ENCODE peak calls at places on chromosome 7, in four cellular contexts. W is astrocyte, H is heart right ventricle, X is neural progenitor cell. V is an unnamed sample.

GRCh38 chr7:6443372-6443941 is 4.3 kb downstream of the DAGLB start:
- DNase-seq in W (peak; percentile 94), H (no peak), X (no peak), V (no peak)

GRCh38 chr7:158825628-158826289 is 3.5 kb downstream of the ESYT2 start:
- DNase-seq in W (no peak), H (no peak), X (no peak), V (no peak)

GRCh38 chr7:156458011-156458410 is 182.6 kb upstream of the RNF32 start:
- DNase-seq in W (no peak), H (no peak), X (no peak), V (no peak)

GRCh38 chr7:106448992-106449859 is 164.4 kb upstream of the NAMPT start:
- DNase-seq in W (no peak), H (no peak), X (no peak), V (no peak)

GRCh38 chr7:22344655-22345054 is 12.3 kb downstream of the RAPGEF5 start:
- DNase-seq in W (no peak), H (no peak), X (no peak), V (no peak)

GRCh38 chr7:103766630-103767029 is 222.8 kb downstream of the RELN start:
- DNase-seq in W (no peak), H (no peak), X (no peak), V (no peak)

GRCh38 chr7:139661043-139661440 is 116.8 kb downstream of the HIPK2 start:
- DNase-seq in W (no peak), H (no peak), X (no peak), V (no peak)

GRCh38 chr7:124162667-124163066 is 129.8 kb upstream of the TMEM229A start:
- DNase-seq in W (peak; percentile 4), H (no peak), X (no peak), V (no peak)

GRCh38 chr7:15916666-15917388 is 230.3 kb upstream of the MEOX2 start:
- DNase-seq in W (peak; percentile 32), H (no peak), X (no peak), V (no peak)

GRCh38 chr7:131105294-131105802 is 222.3 kb upstream of the MKLN1 start:
- DNase-seq in W (no peak), H (no peak), X (no peak), V (no peak)

GRCh38 chr7:37212051-37212450 is 236.6 kb downstream of the ELMO1 start:
- DNase-seq in W (no peak), H (no peak), X (no peak), V (no peak)
- H3K27ac ChIP-seq in W (no peak overlapping the region), H (no peak overlapping the region), X (no peak overlapping the region), V (peak overlapping the region; percentile 10)

DNA sequence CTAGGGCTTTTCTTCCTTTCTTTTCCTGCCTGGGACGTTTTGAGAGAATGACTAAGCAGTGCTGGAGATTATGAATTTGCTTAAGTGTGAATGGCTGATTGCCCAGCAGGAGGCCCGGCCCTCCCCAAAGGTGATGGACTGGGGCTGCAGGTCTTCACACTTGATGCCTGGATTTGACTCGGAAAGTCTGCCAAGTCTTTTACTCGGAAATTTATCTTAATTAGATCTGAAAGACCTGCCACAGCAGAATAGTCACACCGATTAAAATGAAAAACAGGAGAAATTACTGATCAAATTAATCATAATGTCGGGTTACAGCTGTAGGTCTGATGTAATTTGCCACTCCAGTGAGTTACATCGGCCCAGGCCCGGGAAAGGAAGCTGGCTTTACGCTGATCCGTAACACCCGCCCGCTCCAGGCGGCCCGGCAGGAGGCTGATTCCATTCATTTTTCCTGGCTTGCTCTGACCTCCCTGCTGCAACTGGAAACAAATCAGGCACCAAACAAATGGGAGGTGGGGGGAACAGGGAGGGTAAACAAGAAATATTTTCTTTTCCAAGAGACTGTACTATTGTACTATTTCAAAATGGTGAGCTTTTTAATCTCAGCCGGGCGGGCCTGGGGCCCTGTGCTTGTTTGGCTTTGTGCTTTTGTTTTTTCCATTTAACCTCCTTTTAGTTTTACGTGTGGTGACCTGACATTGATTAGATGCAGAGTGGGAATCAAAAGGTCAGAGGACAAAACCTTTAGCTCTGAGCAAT is 212.4 kb upstream of the YAE1 start:
- DNase-seq in W (peak; percentile 84), H (peak; percentile 19), X (peak; percentile 81), V (no peak)
- H3K27ac ChIP-seq in W (peak overlapping the region; percentile 44), H (no peak overlapping the region), X (peak overlapping the region; percentile 68), V (no peak overlapping the region)

GRCh38 chr7:129017264-129017663 is 37.6 kb downstream of the TNPO3 start:
- DNase-seq in W (no peak), H (no peak), X (no peak), V (no peak)

GRCh38 chr7:129014501-129015101 is 40.3 kb downstream of the TNPO3 start:
- DNase-seq in W (no peak), H (no peak), X (no peak), V (no peak)

GRCh38 chr7:129013048-129013721 is 41.7 kb downstream of the TNPO3 start:
- DNase-seq in W (no peak), H (no peak), X (no peak), V (no peak)

GRCh38 chr7:129021656-129022055 is 33.3 kb downstream of the TNPO3 start:
- DNase-seq in W (no peak), H (no peak), X (no peak), V (no peak)

GRCh38 chr7:129017933-129018538 is 36.9 kb downstream of the TNPO3 start:
- DNase-seq in W (no peak), H (no peak), X (no peak), V (no peak)
- H3K27ac ChIP-seq in W (no peak overlapping the region), H (no peak overlapping the region), X (no peak overlapping the region), V (no peak overlapping the region)

DNA sequence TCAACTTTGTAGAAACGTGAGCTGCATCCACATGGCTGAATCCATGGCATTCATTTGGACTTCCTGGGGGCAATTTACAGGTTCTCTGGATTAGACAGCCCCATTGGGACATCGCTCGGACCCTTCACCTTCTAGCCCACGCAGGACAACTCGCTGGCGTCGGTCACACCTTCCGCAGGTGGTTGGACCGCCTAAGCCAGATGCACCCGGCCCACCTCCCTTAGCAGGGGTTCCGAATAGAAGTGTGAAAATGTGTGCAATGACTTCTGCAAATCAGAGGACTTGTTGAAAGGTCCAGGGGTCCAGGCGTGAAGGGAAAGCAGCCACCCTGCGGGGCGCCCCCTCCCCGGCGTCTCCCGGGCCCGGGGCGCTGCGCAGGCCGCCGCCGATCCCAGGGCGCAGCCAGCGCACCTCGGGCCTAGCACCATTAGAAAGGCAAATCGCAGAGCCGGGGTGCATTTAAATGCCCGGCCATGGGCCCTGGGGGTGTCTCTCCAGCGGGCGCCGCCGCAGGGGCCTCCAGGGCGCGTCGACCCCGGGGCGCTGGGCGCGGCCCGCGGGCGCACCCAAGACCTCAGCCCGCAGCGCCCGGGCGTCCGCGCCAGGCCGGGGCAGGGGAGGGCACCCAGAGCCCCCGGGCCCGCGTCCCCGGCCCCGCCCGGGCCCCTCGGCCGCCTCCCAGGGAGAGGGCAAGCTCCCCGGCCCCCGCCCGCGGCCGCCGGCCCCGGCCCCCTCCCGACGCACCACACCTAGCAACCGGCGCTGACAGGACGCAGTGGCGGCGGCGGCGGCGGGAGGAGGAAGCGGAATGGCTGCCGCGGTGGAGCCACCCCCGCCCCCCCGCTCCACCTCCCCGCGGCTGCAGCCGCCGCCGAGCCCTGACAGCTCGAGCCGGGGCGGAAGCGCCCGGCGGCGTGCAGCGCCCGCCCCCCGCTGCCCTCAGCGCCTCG is 1.2 kb downstream of the JAZF1 start:
- DNase-seq in W (no peak), H (peak; percentile 83), X (peak; percentile 83), V (peak; percentile 74)
- H3K27ac ChIP-seq in W (peak overlapping the region; percentile 48), H (peak overlapping the region; percentile 85), X (no peak overlapping the region), V (peak overlapping the region; percentile 97)

GRCh38 chr7:134694767-134695166 is 48.1 kb downstream of the BPGM start:
- DNase-seq in W (no peak), H (no peak), X (no peak), V (no peak)

GRCh38 chr7:134694299-134694698 is 47.6 kb downstream of the BPGM start:
- DNase-seq in W (no peak), H (no peak), X (peak; percentile 73), V (no peak)

GRCh38 chr7:134696261-134696660 is 49.6 kb downstream of the BPGM start:
- DNase-seq in W (no peak), H (no peak), X (no peak), V (no peak)

GRCh38 chr7:134697487-134697886 is 50.8 kb downstream of the BPGM start:
- DNase-seq in W (no peak), H (no peak), X (no peak), V (no peak)

DNA sequence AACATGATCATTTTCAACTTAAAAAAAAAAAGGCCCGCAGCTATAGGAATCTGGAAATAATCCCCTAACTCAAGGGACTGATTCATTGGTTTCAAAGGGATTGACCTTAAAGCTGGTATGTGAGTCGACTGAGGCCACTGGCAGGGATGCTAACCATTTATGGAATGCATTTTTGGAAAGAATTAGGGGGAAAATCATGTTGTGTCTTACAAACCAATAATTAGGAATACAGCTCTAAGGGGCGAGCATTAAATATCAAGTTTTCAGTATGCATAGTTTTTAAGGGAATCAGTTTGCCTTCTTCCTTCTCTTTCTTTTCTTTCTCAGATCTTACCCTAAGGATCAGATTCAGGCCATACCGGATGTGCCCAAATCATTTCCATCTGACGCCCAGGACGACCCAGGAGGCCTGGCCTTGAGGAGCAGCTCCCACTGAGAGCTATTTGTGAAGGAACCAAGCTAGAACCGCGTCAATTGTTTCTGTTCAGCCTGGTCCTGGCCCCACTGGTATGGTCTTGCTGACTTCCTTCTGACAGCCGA is 48.7 kb downstream of the BPGM start:
- DNase-seq in W (peak; percentile 52), H (no peak), X (no peak), V (no peak)
- H3K27ac ChIP-seq in W (peak overlapping the region; percentile 47), H (no peak overlapping the region), X (no peak overlapping the region), V (peak overlapping the region; percentile 87)

DNA sequence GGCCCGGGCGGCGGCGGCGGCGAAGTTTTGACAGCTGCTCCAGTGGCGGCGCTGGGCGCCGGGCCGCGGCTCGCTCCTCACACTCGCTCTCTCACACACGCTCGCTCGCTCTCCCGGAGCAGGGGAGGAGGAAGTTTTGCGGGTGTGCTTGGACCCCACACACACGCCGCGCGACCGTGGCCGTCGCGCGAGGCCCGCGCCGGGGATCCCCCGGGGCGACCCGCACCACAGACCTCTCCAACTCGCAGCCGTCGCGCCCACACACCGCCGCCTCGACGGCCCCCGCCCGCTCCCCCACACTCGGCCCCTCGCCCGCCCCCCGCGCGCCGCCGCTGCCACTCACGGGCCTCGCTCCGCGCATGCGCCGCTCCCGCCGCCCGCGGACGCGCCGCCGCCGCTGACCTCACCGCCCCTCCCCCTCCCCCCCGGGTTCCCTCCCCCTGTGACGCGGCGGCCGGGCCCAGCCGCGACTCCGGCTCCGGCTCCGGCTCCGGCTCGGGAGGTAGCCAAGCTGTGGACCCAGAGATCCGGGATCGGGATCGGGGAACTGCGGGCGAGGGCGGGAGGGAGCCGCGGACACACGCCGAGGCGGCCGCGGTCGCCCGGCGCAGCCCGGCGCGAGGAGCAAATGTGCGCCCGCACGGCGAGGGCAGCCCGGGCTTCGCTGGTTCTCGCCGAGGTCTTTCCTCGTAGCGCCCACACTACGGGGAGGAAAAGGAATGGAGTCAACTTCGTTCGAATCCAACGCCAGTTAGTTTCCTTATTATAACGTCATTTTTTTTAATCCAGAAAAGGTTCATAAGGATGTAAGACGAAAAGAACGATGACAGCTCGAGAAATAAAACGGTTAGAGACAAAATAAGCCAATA is 710 bp upstream of the KMT2C start:
- DNase-seq in W (peak; percentile 82), H (peak; percentile 94), X (peak; percentile 97), V (peak; percentile 91)
- H3K27ac ChIP-seq in W (peak overlapping the region; percentile 82), H (peak overlapping the region; percentile 94), X (peak overlapping the region; percentile 86), V (peak overlapping the region; percentile 97)

DNA sequence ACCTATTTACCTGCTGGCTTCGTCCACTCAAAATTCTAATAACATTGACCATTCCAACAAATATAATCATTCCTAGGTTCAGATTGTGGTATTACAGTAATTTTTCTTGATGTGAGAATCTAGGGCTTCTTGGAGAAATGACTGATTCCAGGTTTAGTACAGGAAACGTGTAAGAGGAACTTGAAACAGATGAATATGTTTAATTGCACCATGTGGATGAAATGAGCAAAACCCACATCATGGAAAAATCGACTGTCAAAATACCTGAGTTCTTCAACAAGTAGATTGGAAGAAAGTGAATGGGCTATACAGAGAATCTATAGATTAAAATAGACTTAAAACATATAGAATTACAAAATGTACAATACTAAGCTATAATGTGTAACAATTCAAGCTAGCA is 24.9 kb upstream of the OR9A4 start:
- DNase-seq in W (no peak), H (no peak), X (no peak), V (no peak)
- H3K27ac ChIP-seq in W (no peak overlapping the region), H (no peak overlapping the region), X (no peak overlapping the region), V (no peak overlapping the region)